ENCODE peak calls at places on chromosomes 11 and 22, in six cellular contexts. N, Y, P, E, X and I are unnamed samples.
A peak's percentile ranks its signal among the peaks of the same experiment; 100 is the strongest.

GRCh38 chr22:28931844-28932561 is 48.6 kb downstream of the ZNRF3 start:
- DNase-seq in N (no peak), Y (no peak), P (no peak), E (no peak), X (no peak), I (no peak)

GRCh38 chr22:31742115-31742514 is 7.8 kb downstream of the PRR14L start:
- DNase-seq in N (no peak), Y (no peak), P (no peak), E (no peak), X (no peak), I (no peak)

GRCh38 chr22:50672471-50673230 is at the start of gene SHANK3:
- DNase-seq in N (no peak), Y (peak; percentile 5), P (no peak), E (peak; percentile 41), X (peak; percentile 55), I (peak; percentile 43)

GRCh38 chr11:30653606-30654005 is 67.5 kb upstream of the MPPED2 start:
- DNase-seq in N (no peak), Y (no peak), P (no peak), E (no peak), X (no peak), I (no peak)

GRCh38 chr11:122686106-122686505 is 30.6 kb downstream of the UBASH3B start:
- DNase-seq in N (no peak), Y (no peak), P (no peak), E (no peak), X (no peak), I (no peak)

GRCh38 chr11:36558511-36559413 is 9.0 kb upstream of the RAG1 start:
- DNase-seq in N (no peak), Y (no peak), P (no peak), E (no peak), X (no peak), I (peak; percentile 35)

GRCh38 chr11:30585067-30585891 is 874 bp downstream of the MPPED2 start:
- DNase-seq in N (no peak), Y (no peak), P (peak; percentile 50), E (peak; percentile 11), X (peak; percentile 68), I (peak; percentile 29)

GRCh38 chr11:31815743-31816466 is 4.8 kb upstream of the PAX6 start:
- DNase-seq in N (no peak), Y (peak; percentile 30), P (peak; percentile 10), E (no peak), X (no peak), I (peak; percentile 22)

GRCh38 chr11:114799524-114799923 is 121.2 kb downstream of the NXPE2 start:
- DNase-seq in N (no peak), Y (no peak), P (no peak), E (no peak), X (no peak), I (no peak)

DNA sequence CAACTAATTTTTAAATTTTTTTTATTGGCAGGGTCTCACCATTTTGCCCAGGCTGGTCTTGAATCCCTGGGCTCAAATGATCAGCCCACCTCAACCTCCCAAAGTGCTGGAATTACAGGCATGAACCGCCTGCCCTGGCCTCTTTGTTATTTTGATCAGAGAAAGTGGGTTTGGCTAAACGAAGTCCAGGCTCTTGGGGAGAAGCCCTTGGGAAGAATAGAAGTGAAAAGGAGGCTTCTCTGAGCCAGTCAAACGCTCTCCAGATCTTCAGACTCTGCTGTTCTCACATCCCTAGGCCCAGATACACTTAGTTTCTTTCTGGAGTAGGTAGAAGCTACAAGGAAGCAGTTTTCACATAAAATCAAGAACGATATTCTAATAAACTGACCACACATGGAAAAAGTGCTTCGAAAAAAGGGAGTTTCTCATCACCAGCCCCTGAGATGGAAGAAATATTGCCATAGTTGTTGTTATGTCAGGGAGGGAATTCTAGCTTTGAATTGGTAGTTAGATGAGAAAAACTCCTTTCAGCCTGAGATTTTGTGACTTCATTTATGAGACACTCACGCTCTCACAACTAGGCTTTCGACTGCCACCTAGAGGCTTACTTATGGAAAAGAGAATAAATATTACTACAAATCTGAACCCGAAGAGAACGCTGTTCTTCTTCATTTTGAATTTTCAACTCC is 41.7 kb upstream of the AQP11 start:
- DNase-seq in N (peak; percentile 77), Y (peak; percentile 70), P (peak; percentile 14), E (no peak), X (no peak), I (peak; percentile 62)
- TF ChIP-seq CTCF in N (peak; percentile 63), Y (peak; percentile 89), P (peak; percentile 81), E (peak; percentile 73), X (peak; percentile 85), I (peak; percentile 58)

GRCh38 chr11:22193348-22194051 is 615 bp downstream of the ANO5 start:
- DNase-seq in N (no peak), Y (peak; percentile 6), P (peak; percentile 29), E (no peak), X (no peak), I (peak; percentile 30)
- TF ChIP-seq CTCF in N (no peak), Y (no peak), P (no peak), E (no peak), X (no peak), I (no peak)

GRCh38 chr11:9205596-9205995 is 59.6 kb downstream of the DENND5A start:
- DNase-seq in N (no peak), Y (no peak), P (no peak), E (no peak), X (no peak), I (no peak)

GRCh38 chr11:9201372-9202162 is 63.6 kb downstream of the DENND5A start:
- DNase-seq in N (no peak), Y (no peak), P (no peak), E (no peak), X (no peak), I (no peak)

GRCh38 chr11:9200471-9200870 is 64.7 kb downstream of the DENND5A start:
- DNase-seq in N (no peak), Y (no peak), P (no peak), E (no peak), X (no peak), I (no peak)

GRCh38 chr11:9206496-9206895 is 58.7 kb downstream of the DENND5A start:
- DNase-seq in N (peak; percentile 17), Y (no peak), P (no peak), E (no peak), X (no peak), I (no peak)

DNA sequence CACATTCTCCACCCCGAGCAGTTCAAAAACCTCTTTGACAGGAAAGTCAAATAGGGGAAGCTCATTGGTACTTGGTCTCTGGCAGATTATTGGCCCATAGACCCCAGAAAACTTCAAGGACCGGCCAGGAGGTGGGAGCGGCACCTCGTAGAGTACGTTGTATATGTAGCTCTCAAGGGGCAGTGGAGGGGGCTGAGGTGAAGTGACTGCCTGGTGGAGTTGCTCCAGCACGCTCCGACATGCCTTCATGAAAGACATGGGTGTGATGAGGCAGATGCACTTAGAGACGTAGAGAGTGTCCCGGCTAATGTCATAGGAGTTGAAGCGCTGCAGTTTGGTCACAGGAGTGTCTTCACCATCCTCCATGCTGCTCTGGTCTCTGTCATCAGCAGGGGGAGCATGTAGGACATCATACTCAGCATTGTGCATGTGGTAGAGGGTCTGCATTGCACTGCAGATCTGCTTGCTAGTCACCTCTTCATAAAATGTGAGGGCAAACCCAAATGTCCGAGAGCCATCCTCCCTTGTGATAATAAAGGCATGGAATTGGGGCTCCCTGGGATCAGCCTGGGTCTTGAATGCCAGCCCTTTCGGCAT is 61.3 kb downstream of the DENND5A start:
- DNase-seq in N (no peak), Y (no peak), P (no peak), E (no peak), X (no peak), I (no peak)
- TF ChIP-seq CTCF in N (no peak), Y (peak; percentile 32), P (no peak), E (no peak), X (peak; percentile 45), I (peak; percentile 50)

GRCh38 chr11:1694846-1695547 is 2.0 kb upstream of the KRTAP5-6 start:
- DNase-seq in N (no peak), Y (no peak), P (no peak), E (no peak), X (no peak), I (no peak)

GRCh38 chr11:1691878-1692707 is 4.9 kb upstream of the KRTAP5-6 start:
- DNase-seq in N (no peak), Y (no peak), P (no peak), E (no peak), X (no peak), I (no peak)

GRCh38 chr11:1692708-1693326 is 4.2 kb upstream of the KRTAP5-6 start:
- DNase-seq in N (no peak), Y (no peak), P (no peak), E (no peak), X (no peak), I (no peak)

GRCh38 chr11:1694064-1694845 is 2.7 kb upstream of the KRTAP5-6 start:
- DNase-seq in N (peak; percentile 62), Y (peak; percentile 87), P (peak; percentile 89), E (peak; percentile 89), X (peak; percentile 87), I (peak; percentile 92)

GRCh38 chr11:1693327-1694063 is 3.5 kb upstream of the KRTAP5-6 start:
- DNase-seq in N (peak; percentile 44), Y (peak; percentile 72), P (peak; percentile 97), E (peak; percentile 75), X (peak; percentile 93), I (peak; percentile 86)
- TF ChIP-seq CTCF in N (peak; percentile 77), Y (peak; percentile 84), P (peak; percentile 94), E (peak; percentile 57), X (peak; percentile 94), I (peak; percentile 94)

DNA sequence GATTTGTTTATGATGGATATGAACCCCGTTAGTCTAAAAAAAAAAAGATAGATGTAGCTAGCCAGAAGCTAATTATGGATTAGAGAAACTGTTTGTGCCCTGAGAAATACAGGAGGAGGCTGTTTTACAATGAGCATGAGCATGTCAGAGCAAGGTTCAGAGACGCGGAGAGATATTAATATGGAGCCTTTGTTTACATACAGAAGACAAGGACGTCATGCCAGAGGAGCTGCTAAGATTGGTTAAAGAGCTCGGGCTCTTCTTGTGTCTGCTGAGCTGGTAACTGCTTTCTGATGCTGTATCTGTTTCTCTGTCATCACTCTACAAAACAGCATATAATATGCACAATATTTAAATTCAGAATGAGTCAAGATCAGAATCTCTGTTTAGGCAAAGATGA is 24.9 kb upstream of the CCDC89 start:
- DNase-seq in N (no peak), Y (no peak), P (no peak), E (no peak), X (no peak), I (no peak)
- TF ChIP-seq CTCF in N (no peak), Y (no peak), P (no peak), E (no peak), X (no peak), I (no peak)

DNA sequence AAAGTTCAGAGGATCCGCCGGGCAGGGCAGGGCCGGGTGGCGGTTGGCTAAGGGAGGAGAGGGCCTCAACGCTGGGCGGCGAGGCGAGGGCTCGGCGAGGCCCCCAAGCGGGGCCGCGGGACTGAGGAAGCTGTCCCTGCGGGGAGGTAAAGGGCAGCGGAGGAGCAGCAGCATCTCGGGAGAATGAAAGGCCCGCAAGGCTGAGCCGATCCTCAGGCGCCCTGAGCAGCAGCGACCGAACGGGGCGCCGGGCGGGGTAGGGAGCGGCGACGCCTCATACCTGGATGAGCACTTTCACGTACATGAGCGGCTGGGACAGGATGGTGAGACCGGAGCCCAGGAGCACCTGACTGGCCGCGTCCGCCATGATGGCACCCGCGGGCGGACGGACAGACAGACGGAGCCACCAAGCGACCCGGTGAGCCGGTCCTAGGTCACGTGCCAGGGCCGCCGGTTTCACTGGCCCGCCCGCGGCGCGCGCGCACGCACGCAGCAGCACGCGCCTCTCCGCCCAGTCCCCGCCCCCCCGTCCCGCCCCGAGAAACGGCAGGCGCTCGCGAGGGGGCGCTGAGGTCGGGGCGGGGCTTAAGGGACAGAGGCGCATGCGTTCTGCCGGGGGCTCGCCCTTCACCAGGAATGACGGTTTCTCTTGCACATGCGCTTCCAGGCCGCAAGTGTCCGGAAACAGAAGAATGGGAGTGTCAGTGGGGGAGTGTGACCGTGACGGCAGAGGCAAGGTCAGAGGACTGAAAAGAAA is at the start of gene MTCH2:
- DNase-seq in N (peak; percentile 96), Y (peak; percentile 98), P (peak; percentile 91), E (peak; percentile 96), X (peak; percentile 97), I (peak; percentile 98)
- TF ChIP-seq CTCF in N (no peak), Y (peak; percentile 38), P (peak; percentile 51), E (no peak), X (peak; percentile 51), I (peak; percentile 26)

GRCh38 chr11:72222907-72223614 is 1.5 kb upstream of the INPPL1 start:
- DNase-seq in N (peak; percentile 76), Y (peak; percentile 97), P (peak; percentile 92), E (peak; percentile 95), X (peak; percentile 94), I (peak; percentile 93)
- TF ChIP-seq CTCF in N (no peak), Y (peak; percentile 30), P (no peak), E (peak; percentile 23), X (peak; percentile 37), I (no peak)